ENCODE peak calls at places on chromosome 11, in eight cellular contexts. One of them, this sample, is unnamed.

GRCh38 chr11:44634401-44635281 is 69.2 kb downstream of the CD82 start:
- DNase-seq in IMR-90: peak
- DNase-seq in MM.1S: no peak
- DNase-seq in K562: peak
- DNase-seq in A549: peak
- DNase-seq in esophagus squamous epithelium: no peak
- DNase-seq in body of pancreas: peak
- DNase-seq in HL-60: no peak
- DNase-seq in this sample: peak

GRCh38 chr11:9613830-9614762 is 40.6 kb downstream of the WEE1 start:
- DNase-seq in IMR-90: peak
- DNase-seq in MM.1S: peak
- DNase-seq in K562: peak
- DNase-seq in A549: peak
- DNase-seq in esophagus squamous epithelium: peak
- DNase-seq in body of pancreas: peak
- DNase-seq in HL-60: peak
- DNase-seq in this sample: peak

GRCh38 chr11:6418958-6419611 is at the start of gene APBB1:
- DNase-seq in IMR-90: peak
- DNase-seq in MM.1S: peak
- DNase-seq in K562: peak
- DNase-seq in A549: peak
- DNase-seq in esophagus squamous epithelium: no peak
- DNase-seq in body of pancreas: peak
- DNase-seq in HL-60: peak
- DNase-seq in this sample: peak

GRCh38 chr11:3664032-3664630 is 7.1 kb downstream of the CHRNA10 start:
- DNase-seq in IMR-90: no peak
- DNase-seq in MM.1S: no peak
- DNase-seq in K562: no peak
- DNase-seq in A549: no peak
- DNase-seq in esophagus squamous epithelium: no peak
- DNase-seq in body of pancreas: no peak
- DNase-seq in HL-60: no peak
- DNase-seq in this sample: no peak

GRCh38 chr11:61080526-61080925 is 21.8 kb upstream of the CD5 start:
- DNase-seq in IMR-90: no peak
- DNase-seq in MM.1S: no peak
- DNase-seq in K562: no peak
- DNase-seq in A549: no peak
- DNase-seq in esophagus squamous epithelium: no peak
- DNase-seq in body of pancreas: no peak
- DNase-seq in HL-60: no peak
- DNase-seq in this sample: no peak

GRCh38 chr11:87259731-87260130 is 222.0 kb downstream of the TMEM135 start:
- DNase-seq in IMR-90: no peak
- DNase-seq in MM.1S: no peak
- DNase-seq in K562: no peak
- DNase-seq in A549: no peak
- DNase-seq in esophagus squamous epithelium: no peak
- DNase-seq in body of pancreas: no peak
- DNase-seq in HL-60: no peak
- DNase-seq in this sample: no peak

GRCh38 chr11:61022311-61023085 is 51.0 kb downstream of the CD6 start:
- DNase-seq in IMR-90: no peak
- DNase-seq in MM.1S: no peak
- DNase-seq in K562: no peak
- DNase-seq in A549: no peak
- DNase-seq in esophagus squamous epithelium: no peak
- DNase-seq in body of pancreas: no peak
- DNase-seq in HL-60: no peak
- DNase-seq in this sample: no peak

GRCh38 chr11:47083913-47084312 is 92.8 kb downstream of the ARFGAP2 start:
- DNase-seq in IMR-90: peak
- DNase-seq in MM.1S: no peak
- DNase-seq in K562: no peak
- DNase-seq in A549: no peak
- DNase-seq in esophagus squamous epithelium: no peak
- DNase-seq in body of pancreas: no peak
- DNase-seq in HL-60: no peak
- DNase-seq in this sample: no peak

GRCh38 chr11:65390099-65390941 is 3.9 kb downstream of the FRMD8 start:
- DNase-seq in IMR-90: no peak
- DNase-seq in MM.1S: no peak
- DNase-seq in K562: peak
- DNase-seq in A549: no peak
- DNase-seq in esophagus squamous epithelium: no peak
- DNase-seq in body of pancreas: no peak
- DNase-seq in HL-60: no peak
- DNase-seq in this sample: no peak

GRCh38 chr11:130023204-130023603 is 20.6 kb upstream of the PRDM10 start:
- DNase-seq in IMR-90: peak
- DNase-seq in MM.1S: no peak
- DNase-seq in K562: no peak
- DNase-seq in A549: no peak
- DNase-seq in esophagus squamous epithelium: no peak
- DNase-seq in body of pancreas: no peak
- DNase-seq in HL-60: no peak
- DNase-seq in this sample: peak

GRCh38 chr11:6646631-6647281 is 8.9 kb downstream of the DCHS1 start:
- DNase-seq in IMR-90: peak
- DNase-seq in MM.1S: no peak
- DNase-seq in K562: no peak
- DNase-seq in A549: no peak
- DNase-seq in esophagus squamous epithelium: no peak
- DNase-seq in body of pancreas: no peak
- DNase-seq in HL-60: peak
- DNase-seq in this sample: no peak

GRCh38 chr11:108221981-108222685 is at the start of gene NPAT:
- DNase-seq in IMR-90: no peak
- DNase-seq in MM.1S: no peak
- DNase-seq in K562: no peak
- DNase-seq in A549: no peak
- DNase-seq in esophagus squamous epithelium: no peak
- DNase-seq in body of pancreas: no peak
- DNase-seq in HL-60: no peak
- DNase-seq in this sample: no peak

GRCh38 chr11:117464778-117465177 is 137.1 kb downstream of the CEP164 start:
- DNase-seq in IMR-90: no peak
- DNase-seq in MM.1S: no peak
- DNase-seq in K562: no peak
- DNase-seq in A549: no peak
- DNase-seq in esophagus squamous epithelium: no peak
- DNase-seq in body of pancreas: no peak
- DNase-seq in HL-60: no peak
- DNase-seq in this sample: no peak

GRCh38 chr11:11215944-11216343 is 137.1 kb downstream of the CSNK2A3 start:
- DNase-seq in IMR-90: no peak
- DNase-seq in MM.1S: no peak
- DNase-seq in K562: no peak
- DNase-seq in A549: no peak
- DNase-seq in esophagus squamous epithelium: no peak
- DNase-seq in body of pancreas: no peak
- DNase-seq in HL-60: no peak
- DNase-seq in this sample: peak

GRCh38 chr11:63880031-63880841 is 36.7 kb downstream of the RCOR2 start:
- DNase-seq in IMR-90: peak
- DNase-seq in MM.1S: no peak
- DNase-seq in K562: no peak
- DNase-seq in A549: no peak
- DNase-seq in esophagus squamous epithelium: no peak
- DNase-seq in body of pancreas: no peak
- DNase-seq in HL-60: no peak
- DNase-seq in this sample: no peak

GRCh38 chr11:63837027-63837688 is 1.8 kb upstream of the MARK2 start:
- DNase-seq in IMR-90: peak
- DNase-seq in MM.1S: peak
- DNase-seq in K562: peak
- DNase-seq in A549: peak
- DNase-seq in esophagus squamous epithelium: no peak
- DNase-seq in body of pancreas: peak
- DNase-seq in HL-60: peak
- DNase-seq in this sample: peak

GRCh38 chr11:11422291-11423128 is 69.5 kb upstream of the CSNK2A3 start:
- DNase-seq in IMR-90: no peak
- DNase-seq in MM.1S: no peak
- DNase-seq in K562: no peak
- DNase-seq in A549: no peak
- DNase-seq in esophagus squamous epithelium: no peak
- DNase-seq in body of pancreas: no peak
- DNase-seq in HL-60: no peak
- DNase-seq in this sample: no peak

GRCh38 chr11:94400075-94400838 is 962 bp downstream of the GPR83 start:
- DNase-seq in IMR-90: no peak
- DNase-seq in MM.1S: no peak
- DNase-seq in K562: no peak
- DNase-seq in A549: no peak
- DNase-seq in esophagus squamous epithelium: no peak
- DNase-seq in body of pancreas: no peak
- DNase-seq in HL-60: no peak
- DNase-seq in this sample: no peak

GRCh38 chr11:73392108-73393010 is 16.2 kb downstream of the RELT start:
- DNase-seq in IMR-90: no peak
- DNase-seq in MM.1S: no peak
- DNase-seq in K562: no peak
- DNase-seq in A549: no peak
- DNase-seq in esophagus squamous epithelium: no peak
- DNase-seq in body of pancreas: no peak
- DNase-seq in HL-60: no peak
- DNase-seq in this sample: no peak

GRCh38 chr11:8604078-8604723 is 10.2 kb upstream of the STK33 start:
- DNase-seq in IMR-90: peak
- DNase-seq in MM.1S: peak
- DNase-seq in K562: peak
- DNase-seq in A549: peak
- DNase-seq in esophagus squamous epithelium: no peak
- DNase-seq in body of pancreas: peak
- DNase-seq in HL-60: peak
- DNase-seq in this sample: peak

GRCh38 chr11:95092549-95093324 is 3.1 kb downstream of the ENDOD1 start:
- DNase-seq in IMR-90: peak
- DNase-seq in MM.1S: peak
- DNase-seq in K562: peak
- DNase-seq in A549: peak
- DNase-seq in esophagus squamous epithelium: no peak
- DNase-seq in body of pancreas: no peak
- DNase-seq in HL-60: no peak
- DNase-seq in this sample: peak

GRCh38 chr11:19218216-19218615 is 16.4 kb upstream of the CSRP3 start:
- DNase-seq in IMR-90: no peak
- DNase-seq in MM.1S: no peak
- DNase-seq in K562: no peak
- DNase-seq in A549: no peak
- DNase-seq in esophagus squamous epithelium: no peak
- DNase-seq in body of pancreas: no peak
- DNase-seq in HL-60: no peak
- DNase-seq in this sample: no peak

GRCh38 chr11:29564501-29564900 is 452.3 kb downstream of the KCNA4 start:
- DNase-seq in IMR-90: no peak
- DNase-seq in MM.1S: no peak
- DNase-seq in K562: no peak
- DNase-seq in A549: no peak
- DNase-seq in esophagus squamous epithelium: no peak
- DNase-seq in body of pancreas: no peak
- DNase-seq in HL-60: no peak
- DNase-seq in this sample: no peak

GRCh38 chr11:36469063-36469462 is 41.0 kb downstream of the TRAF6 start:
- DNase-seq in IMR-90: no peak
- DNase-seq in MM.1S: no peak
- DNase-seq in K562: peak
- DNase-seq in A549: no peak
- DNase-seq in esophagus squamous epithelium: no peak
- DNase-seq in body of pancreas: no peak
- DNase-seq in HL-60: no peak
- DNase-seq in this sample: no peak
- TF ChIP-seq CTCF in IMR-90: peak
- TF ChIP-seq CTCF in MM.1S: peak
- TF ChIP-seq CTCF in K562: peak
- TF ChIP-seq CTCF in A549: no peak
- TF ChIP-seq CTCF in esophagus squamous epithelium: no peak
- TF ChIP-seq CTCF in body of pancreas: no peak
- TF ChIP-seq CTCF in HL-60: no peak
- TF ChIP-seq CTCF in this sample: no peak

DNA sequence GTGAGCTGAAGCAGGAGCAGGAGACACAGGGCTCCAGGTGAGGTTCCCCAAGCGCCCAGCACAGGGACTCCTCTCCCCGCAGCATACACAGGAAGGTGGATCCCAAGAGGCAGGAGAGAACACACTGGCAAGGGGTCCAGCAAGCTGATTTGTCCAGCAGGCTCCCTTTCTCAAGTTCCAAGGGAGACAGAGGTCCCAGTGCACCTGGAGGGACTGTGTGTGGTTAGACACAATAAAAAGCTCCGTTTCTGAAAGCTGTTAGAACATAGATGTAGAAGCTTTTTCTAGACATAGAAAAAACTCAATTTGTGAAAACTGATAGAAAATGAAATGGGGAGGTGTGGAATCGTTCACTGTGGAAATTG is 1.8 kb downstream of the CALCB start:
- DNase-seq in IMR-90: no peak
- DNase-seq in MM.1S: no peak
- DNase-seq in K562: no peak
- DNase-seq in A549: no peak
- DNase-seq in esophagus squamous epithelium: no peak
- DNase-seq in body of pancreas: no peak
- DNase-seq in HL-60: no peak
- DNase-seq in this sample: no peak
- TF ChIP-seq CTCF in IMR-90: no peak
- TF ChIP-seq CTCF in MM.1S: no peak
- TF ChIP-seq CTCF in K562: no peak
- TF ChIP-seq CTCF in A549: no peak
- TF ChIP-seq CTCF in esophagus squamous epithelium: no peak
- TF ChIP-seq CTCF in body of pancreas: no peak
- TF ChIP-seq CTCF in HL-60: no peak
- TF ChIP-seq CTCF in this sample: no peak

GRCh38 chr11:70517996-70518907 is 119.9 kb downstream of the CTTN start:
- DNase-seq in IMR-90: peak
- DNase-seq in MM.1S: no peak
- DNase-seq in K562: no peak
- DNase-seq in A549: no peak
- DNase-seq in esophagus squamous epithelium: no peak
- DNase-seq in body of pancreas: no peak
- DNase-seq in HL-60: no peak
- DNase-seq in this sample: no peak
- TF ChIP-seq CTCF in IMR-90: no peak
- TF ChIP-seq CTCF in MM.1S: no peak
- TF ChIP-seq CTCF in K562: no peak
- TF ChIP-seq CTCF in A549: no peak
- TF ChIP-seq CTCF in esophagus squamous epithelium: no peak
- TF ChIP-seq CTCF in body of pancreas: no peak
- TF ChIP-seq CTCF in HL-60: no peak
- TF ChIP-seq CTCF in this sample: no peak

GRCh38 chr11:26649884-26650283 is 72.0 kb downstream of the SLC5A12 start:
- DNase-seq in IMR-90: peak
- DNase-seq in MM.1S: peak
- DNase-seq in K562: peak
- DNase-seq in A549: peak
- DNase-seq in esophagus squamous epithelium: no peak
- DNase-seq in body of pancreas: peak
- DNase-seq in HL-60: peak
- DNase-seq in this sample: peak
- TF ChIP-seq CTCF in IMR-90: peak
- TF ChIP-seq CTCF in MM.1S: peak
- TF ChIP-seq CTCF in K562: peak
- TF ChIP-seq CTCF in A549: peak
- TF ChIP-seq CTCF in esophagus squamous epithelium: peak
- TF ChIP-seq CTCF in body of pancreas: peak
- TF ChIP-seq CTCF in HL-60: peak
- TF ChIP-seq CTCF in this sample: peak